ENCODE peak calls at places on chromosomes 13 and 19, in five cellular contexts. E is GM23248, N is IMR-90, Z is MM.1S, J is OCI-LY7. K is an unnamed sample.
A peak's percentile ranks its signal among the peaks of the same experiment; 100 is the strongest.

GRCh38 chr13:57787058-57787791 is 155.7 kb downstream of the PCDH17 start:
- DNase-seq in J (no peak), E (no peak), Z (no peak), N (no peak), K (no peak)

GRCh38 chr13:95002126-95002525 is 289.8 kb upstream of the SOX21 start:
- DNase-seq in J (no peak), E (no peak), Z (no peak), N (no peak), K (no peak)

GRCh38 chr19:11288349-11288748 is 7.6 kb upstream of the TSPAN16 start:
- DNase-seq in E (peak; percentile 56), N (peak; percentile 41), J (no peak), Z (no peak), K (no peak)

GRCh38 chr13:44331912-44332840 is 41.4 kb upstream of the SERP2 start:
- DNase-seq in J (no peak), N (peak; percentile 84), E (peak; percentile 72), Z (no peak), K (no peak)

GRCh38 chr19:47267350-47267759 is 7.3 kb upstream of the INAFM1 start:
- DNase-seq in J (no peak), Z (no peak), N (no peak), E (no peak), K (no peak)

GRCh38 chr13:29884671-29885424 is 34.4 kb upstream of the UBL3 start:
- DNase-seq in Z (no peak), N (peak; percentile 22), J (no peak), E (peak; percentile 33), K (peak; percentile 84)

GRCh38 chr13:78998736-78999135 is 339.8 kb upstream of the OBI1 start:
- DNase-seq in Z (no peak), N (no peak), E (no peak), J (no peak), K (no peak)

GRCh38 chr13:84684804-84685203 is 802.5 kb upstream of the SLITRK1 start:
- DNase-seq in E (no peak), J (no peak), Z (no peak), N (peak; percentile 1), K (peak; percentile 86)

GRCh38 chr19:33440682-33441081 is 67.2 kb downstream of the CEBPG start:
- DNase-seq in Z (no peak), J (no peak), E (no peak), N (no peak), K (no peak)

GRCh38 chr13:86737334-86737932 is 933.7 kb upstream of the SLITRK5 start:
- DNase-seq in J (no peak), N (no peak), Z (no peak), E (no peak), K (no peak)

GRCh38 chr13:108214511-108215383 is 589 bp downstream of the LIG4 start:
- DNase-seq in E (peak; percentile 48), Z (no peak), N (no peak), J (peak; percentile 44), K (peak; percentile 14)

GRCh38 chr13:111121421-111121820 is 6.3 kb downstream of the ARHGEF7 start:
- DNase-seq in J (no peak), Z (no peak), E (no peak), N (no peak), K (no peak)

GRCh38 chr19:16066611-16067104 is 9.6 kb upstream of the TPM4 start:
- DNase-seq in N (peak; percentile 76), E (peak; percentile 60), Z (peak; percentile 63), J (peak; percentile 72), K (peak; percentile 62)

GRCh38 chr19:16849168-16849567 is 20.0 kb downstream of the SIN3B start:
- DNase-seq in J (no peak), E (peak; percentile 73), N (peak; percentile 62), Z (no peak), K (no peak)

GRCh38 chr19:50994129-50994528 is 7.3 kb downstream of the KLK8 start:
- DNase-seq in N (no peak), J (peak; percentile 55), Z (no peak), E (no peak), K (peak; percentile 61)

GRCh38 chr13:36310417-36311108 is 12.9 kb upstream of the CCDC169 start:
- DNase-seq in J (no peak), N (peak; percentile 38), E (no peak), Z (no peak), K (no peak)

GRCh38 chr19:1214862-1215731 is 9.5 kb downstream of the STK11 start:
- DNase-seq in E (peak; percentile 53), Z (no peak), N (no peak), J (no peak), K (no peak)

GRCh38 chr19:43674630-43674982 is 4.6 kb upstream of the PLAUR start:
- DNase-seq in J (no peak), N (peak; percentile 49), Z (no peak), E (peak; percentile 62), K (peak; percentile 64)

GRCh38 chr13:44715287-44716224 is 139.4 kb upstream of the TSC22D1 start:
- DNase-seq in E (peak; percentile 58), N (no peak), Z (no peak), J (no peak), K (no peak)

GRCh38 chr19:53511933-53512374 is 26.0 kb upstream of the ZNF331 start:
- DNase-seq in N (peak; percentile 65), J (peak; percentile 59), E (peak; percentile 83), Z (no peak), K (peak; percentile 43)

GRCh38 chr13:113928701-113929627 is 44.9 kb downstream of the C13orf46 start:
- DNase-seq in E (peak; percentile 92), J (no peak), Z (no peak), N (peak; percentile 69), K (no peak)

GRCh38 chr13:90205081-90205480 is 1142.4 kb upstream of the MIR17HG start:
- DNase-seq in E (no peak), Z (no peak), N (no peak), J (no peak), K (peak; percentile 61)

GRCh38 chr13:93254775-93255174 is 28.2 kb downstream of the GPC6 start:
- DNase-seq in J (no peak), Z (no peak), N (no peak), E (no peak), K (no peak)

GRCh38 chr19:24029941-24030636 is 56.9 kb upstream of the ZNF254 start:
- DNase-seq in N (no peak), Z (no peak), J (peak; percentile 18), E (no peak), K (no peak)

GRCh38 chr13:72186730-72187422 is 319.9 kb upstream of the DACH1 start:
- DNase-seq in E (no peak), J (no peak), N (no peak), Z (no peak), K (peak; percentile 22)

GRCh38 chr19:3586124-3586626 is 897 bp downstream of the GIPC3 start:
- DNase-seq in Z (no peak), J (peak; percentile 30), N (no peak), E (no peak), K (no peak)

GRCh38 chr19:277131-277530 is 14.1 kb downstream of the PLPP2 start:
- DNase-seq in E (no peak), J (no peak), N (no peak), Z (no peak), K (no peak)

GRCh38 chr13:40387775-40388174 is 278.7 kb downstream of the FOXO1 start:
- DNase-seq in Z (no peak), E (no peak), J (no peak), N (no peak), K (no peak)

GRCh38 chr13:40386586-40386985 is 279.9 kb downstream of the FOXO1 start:
- DNase-seq in J (no peak), E (no peak), Z (no peak), N (no peak), K (peak; percentile 51)

GRCh38 chr13:40390290-40391008 is 276.0 kb downstream of the FOXO1 start:
- DNase-seq in N (no peak), J (peak; percentile 56), E (no peak), Z (no peak), K (no peak)

GRCh38 chr13:40389081-40389641 is 277.3 kb downstream of the FOXO1 start:
- DNase-seq in N (no peak), Z (peak; percentile 27), J (peak; percentile 54), E (no peak), K (no peak)

GRCh38 chr13:40388617-40389016 is 277.8 kb downstream of the FOXO1 start:
- DNase-seq in Z (peak; percentile 77), E (no peak), N (peak; percentile 3), J (peak; percentile 96), K (no peak)
- H3K4me1 ChIP-seq in Z (peaks cover 4% of the 10 kb centered on the region), E (no peaks in the 10 kb centered on the region), N (peaks cover 2% of the 10 kb centered on the region), J (peaks cover 44% of the 10 kb centered on the region), K (peaks cover 22% of the 10 kb centered on the region)

GRCh38 chr19:7700128-7700470 is 1.8 kb downstream of the FCER2 start:
- DNase-seq in N (no peak), J (no peak), E (no peak), Z (no peak), K (no peak)

GRCh38 chr19:7698583-7698982 is 3.3 kb downstream of the FCER2 start:
- DNase-seq in N (no peak), E (no peak), J (no peak), Z (no peak), K (no peak)

GRCh38 chr19:7699422-7700127 is 2.4 kb downstream of the FCER2 start:
- DNase-seq in E (peak; percentile 37), Z (no peak), N (no peak), J (peak; percentile 50), K (peak; percentile 31)

GRCh38 chr19:7697721-7698287 is 4.1 kb downstream of the FCER2 start:
- DNase-seq in N (no peak), Z (no peak), J (no peak), E (no peak), K (no peak)

GRCh38 chr19:7699003-7699402 is 2.9 kb downstream of the FCER2 start:
- DNase-seq in J (no peak), N (no peak), E (no peak), Z (no peak), K (no peak)
- H3K27ac ChIP-seq in J (no peak overlapping the region), N (no peak overlapping the region), E (no peak overlapping the region), Z (no peak overlapping the region), K (no peak overlapping the region)

DNA sequence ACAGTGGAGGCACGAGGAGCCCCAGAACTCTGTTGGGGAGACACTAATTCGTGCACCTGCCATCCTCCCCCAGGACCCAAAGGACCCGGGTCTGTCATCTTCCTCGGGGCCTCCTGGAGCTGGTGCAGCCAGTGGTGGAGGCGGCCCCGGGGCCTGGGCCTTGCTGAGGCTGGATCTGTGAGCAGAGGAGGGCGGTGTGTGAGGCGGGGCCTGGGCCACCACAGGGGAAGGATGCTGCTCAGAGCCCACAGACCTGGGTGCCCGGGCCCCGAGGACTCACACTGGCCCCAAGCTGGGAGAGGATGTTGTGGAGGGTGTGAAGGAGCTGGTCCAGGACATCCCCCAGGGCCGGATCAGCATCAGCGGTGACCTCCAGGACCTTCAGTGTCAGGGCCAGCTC is 8.3 kb downstream of the IFNL3 start:
- DNase-seq in E (no peak), Z (no peak), N (no peak), J (no peak), K (no peak)
- H3K4me2 ChIP-seq in E (no peak overlapping the region), Z (no peak overlapping the region), N (no peak overlapping the region), J (no peak overlapping the region), K (no peak overlapping the region)

GRCh38 chr19:38711726-38712153 is 32.5 kb downstream of the CAPN12 start:
- DNase-seq in Z (no peak), E (peak; percentile 94), N (peak; percentile 97), J (no peak), K (peak; percentile 83)

GRCh38 chr19:38709671-38710415 is 34.4 kb downstream of the CAPN12 start:
- DNase-seq in J (no peak), E (no peak), N (no peak), Z (no peak), K (no peak)

GRCh38 chr19:38710928-38711725 is 33.1 kb downstream of the CAPN12 start:
- DNase-seq in E (peak; percentile 38), Z (no peak), N (no peak), J (no peak), K (peak; percentile 90)

GRCh38 chr19:38709119-38709518 is 35.2 kb downstream of the CAPN12 start:
- DNase-seq in N (no peak), E (no peak), J (no peak), Z (no peak), K (no peak)

GRCh38 chr19:38710416-38710702 is 33.9 kb downstream of the CAPN12 start:
- DNase-seq in J (no peak), Z (no peak), E (no peak), N (no peak), K (no peak)
- H3K4me1 ChIP-seq in J (no peaks in the 10 kb centered on the region), Z (no peaks in the 10 kb centered on the region), E (peaks cover 7% of the 10 kb centered on the region), N (peaks cover 45% of the 10 kb centered on the region), K (peaks cover 59% of the 10 kb centered on the region)

K was measured in mammary epithelial cell.